ENCODE peak calls at places on chromosomes 6 and 20, in seven cellular contexts. K, T, M, P, O, G and V are unnamed samples.
A peak's percentile ranks its signal among the peaks of the same experiment; 100 is the strongest.

GRCh38 chr20:43954704-43955243 is 40.1 kb downstream of the TOX2 start:
- DNase-seq in K (no peak), T (no peak), M (no peak), P (no peak), O (no peak), G (no peak), V (no peak)

GRCh38 chr6:16334671-16335070 is 96.3 kb downstream of the GMPR start:
- DNase-seq in K (no peak), T (no peak), M (no peak), P (no peak), O (no peak), G (no peak), V (no peak)

GRCh38 chr20:29876911-29877285 is 1380.6 kb upstream of the DEFB115 start:
- DNase-seq in K (no peak), T (peak; percentile 25), M (no peak), P (no peak), O (no peak), G (no peak), V (no peak)

GRCh38 chr20:7136886-7137285 is 369.4 kb downstream of the BMP2 start:
- DNase-seq in K (no peak), T (no peak), M (no peak), P (no peak), O (no peak), G (no peak), V (no peak)

GRCh38 chr6:33151050-33151449 is 41.2 kb downstream of the COL11A2 start:
- DNase-seq in K (no peak), T (no peak), M (no peak), P (no peak), O (no peak), G (no peak), V (no peak)

GRCh38 chr6:125858427-125859320 is 67.9 kb downstream of the NCOA7 start:
- DNase-seq in K (peak; percentile 81), T (peak; percentile 33), M (peak; percentile 68), P (peak; percentile 42), O (peak; percentile 80), G (no peak), V (peak; percentile 47)

GRCh38 chr20:1297486-1297885 is 31.4 kb downstream of the SNPH start:
- DNase-seq in K (no peak), T (no peak), M (no peak), P (no peak), O (no peak), G (no peak), V (no peak)

GRCh38 chr6:88381289-88381642 is 215.1 kb upstream of the CNR1 start:
- DNase-seq in K (no peak), T (no peak), M (no peak), P (no peak), O (no peak), G (no peak), V (no peak)

GRCh38 chr20:540391-541201 is 3.0 kb downstream of the CSNK2A1 start:
- DNase-seq in K (no peak), T (no peak), M (no peak), P (no peak), O (peak; percentile 52), G (no peak), V (no peak)

GRCh38 chr6:134240664-134241431 is 77.1 kb downstream of the SGK1 start:
- DNase-seq in K (no peak), T (no peak), M (no peak), P (no peak), O (no peak), G (no peak), V (no peak)

GRCh38 chr6:134822920-134823430 is 126.9 kb downstream of the ALDH8A1 start:
- DNase-seq in K (peak; percentile 82), T (peak; percentile 77), M (no peak), P (peak; percentile 86), O (peak; percentile 82), G (peak; percentile 36), V (peak; percentile 71)

GRCh38 chr6:87673237-87673636 is 28.8 kb downstream of the AKIRIN2 start:
- DNase-seq in K (no peak), T (no peak), M (no peak), P (no peak), O (no peak), G (no peak), V (no peak)

GRCh38 chr6:47161176-47161687 is 119.1 kb upstream of the ADGRF1 start:
- DNase-seq in K (no peak), T (no peak), M (no peak), P (peak; percentile 29), O (no peak), G (no peak), V (no peak)

GRCh38 chr6:80143312-80143960 is 37.0 kb downstream of the BCKDHB start:
- DNase-seq in K (no peak), T (peak; percentile 3), M (no peak), P (peak; percentile 67), O (no peak), G (no peak), V (no peak)

GRCh38 chr6:121695346-121695745 is 259.9 kb downstream of the GJA1 start:
- DNase-seq in K (no peak), T (no peak), M (no peak), P (no peak), O (no peak), G (no peak), V (no peak)

GRCh38 chr6:15427360-15428070 is 181.6 kb downstream of the JARID2 start:
- DNase-seq in K (no peak), T (no peak), M (no peak), P (no peak), O (no peak), G (no peak), V (no peak)

GRCh38 chr6:37049990-37050853 is 44.8 kb downstream of the FGD2 start:
- DNase-seq in K (peak; percentile 92), T (no peak), M (no peak), P (no peak), O (no peak), G (no peak), V (no peak)

GRCh38 chr6:12567682-12568081 is 148.9 kb upstream of the PHACTR1 start:
- DNase-seq in K (no peak), T (no peak), M (no peak), P (no peak), O (no peak), G (no peak), V (no peak)

GRCh38 chr6:900716-901605 is 208.0 kb upstream of the EXOC2 start:
- DNase-seq in K (no peak), T (no peak), M (no peak), P (no peak), O (peak; percentile 85), G (no peak), V (no peak)

GRCh38 chr6:38484656-38485055 is 155.1 kb downstream of the BTBD9 start:
- DNase-seq in K (no peak), T (no peak), M (no peak), P (no peak), O (no peak), G (no peak), V (no peak)

GRCh38 chr6:52499026-52499425 is 77.8 kb downstream of the TRAM2 start:
- DNase-seq in K (no peak), T (no peak), M (peak; percentile 43), P (no peak), O (no peak), G (no peak), V (peak; percentile 32)

GRCh38 chr6:48817714-48818113 is 645.3 kb downstream of the MMUT start:
- DNase-seq in K (no peak), T (no peak), M (no peak), P (no peak), O (no peak), G (no peak), V (no peak)

GRCh38 chr6:142938510-142938909 is 6.5 kb downstream of the HIVEP2 start:
- DNase-seq in K (no peak), T (no peak), M (no peak), P (no peak), O (no peak), G (no peak), V (no peak)

GRCh38 chr6:20665290-20665689 is 131.0 kb downstream of the CDKAL1 start:
- DNase-seq in K (no peak), T (no peak), M (no peak), P (no peak), O (no peak), G (no peak), V (no peak)
- TF ChIP-seq YY1 in K (no peak), T (no peak), M (no peak), P (no peak), O (no peak), G (no peak), V (no peak)

GRCh38 chr20:62282103-62282502 is 20.7 kb upstream of the ADRM1 start:
- DNase-seq in K (no peak), T (no peak), M (no peak), P (no peak), O (no peak), G (no peak), V (no peak)

GRCh38 chr20:62281161-62281933 is 21.4 kb upstream of the ADRM1 start:
- DNase-seq in K (no peak), T (no peak), M (no peak), P (no peak), O (no peak), G (no peak), V (no peak)

GRCh38 chr20:62285151-62285550 is 17.6 kb upstream of the ADRM1 start:
- DNase-seq in K (no peak), T (no peak), M (no peak), P (no peak), O (no peak), G (no peak), V (no peak)

GRCh38 chr20:62284448-62284847 is 18.3 kb upstream of the ADRM1 start:
- DNase-seq in K (no peak), T (no peak), M (no peak), P (no peak), O (no peak), G (no peak), V (no peak)

DNA sequence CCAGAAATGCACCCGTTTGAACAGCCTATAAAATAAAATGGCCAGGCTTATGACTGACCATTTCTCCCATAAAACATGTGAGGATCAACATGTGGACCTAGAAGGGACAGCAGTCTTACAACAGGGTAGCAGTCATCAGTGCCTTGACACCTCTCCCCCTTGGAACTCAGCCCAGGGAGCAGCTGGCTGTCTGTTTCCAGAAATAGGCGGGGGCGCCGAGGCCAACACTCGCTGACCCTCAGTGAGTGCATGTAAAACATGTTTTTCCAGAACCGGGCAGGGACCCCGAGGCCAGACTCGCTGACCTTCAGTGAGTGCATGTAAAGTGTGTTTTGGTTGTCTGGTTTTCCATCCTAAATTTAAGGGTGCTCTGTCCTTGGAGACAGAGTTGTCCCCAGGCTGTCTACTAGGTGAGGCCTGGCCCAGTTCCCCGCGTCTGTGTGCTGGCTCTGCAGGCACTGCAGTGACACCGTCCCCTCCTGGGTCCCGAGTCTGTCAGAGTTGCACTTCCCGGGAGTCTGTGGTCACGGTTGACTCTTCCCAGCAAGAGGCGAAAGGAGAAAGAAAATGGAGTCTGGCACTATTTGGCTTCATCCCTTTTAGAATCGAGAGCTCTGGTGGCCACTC is 19.8 kb upstream of the ADRM1 start:
- DNase-seq in K (no peak), T (no peak), M (no peak), P (no peak), O (no peak), G (no peak), V (no peak)
- TF ChIP-seq YY1 in K (no peak), T (no peak), M (no peak), P (no peak), O (no peak), G (no peak), V (no peak)

GRCh38 chr20:34768105-34768504 is 57.3 kb downstream of the NCOA6 start:
- DNase-seq in K (no peak), T (no peak), M (no peak), P (no peak), O (no peak), G (no peak), V (no peak)
- TF ChIP-seq YY1 in K (no peak), T (no peak), M (no peak), P (no peak), O (no peak), G (no peak), V (no peak)

GRCh38 chr6:31822038-31822821 is 5.3 kb upstream of the HSPA1B start:
- DNase-seq in K (peak; percentile 97), T (peak; percentile 69), M (peak; percentile 74), P (no peak), O (peak; percentile 67), G (no peak), V (no peak)
- TF ChIP-seq YY1 in K (peak; percentile 47), T (no peak), M (no peak), P (no peak), O (no peak), G (no peak), V (no peak)